ENCODE peak calls at places on chromosomes 6 and 20, in five cellular contexts. Q is HepG2, C is GM12878, Y is H1, L is K562. O is an unnamed sample.

GRCh38 chr6:379367-380181 is 12.0 kb upstream of the IRF4 start:
- DNase-seq in Q (no peak), C (no peak), Y (no peak), L (no peak), O (no peak)

GRCh38 chr20:6718660-6719059 is 48.8 kb upstream of the BMP2 start:
- DNase-seq in Q (no peak), C (no peak), Y (no peak), L (no peak), O (no peak)

GRCh38 chr20:47196091-47197081 is 160.1 kb downstream of the ZMYND8 start:
- DNase-seq in Q (peak; percentile 70), C (peak; percentile 19), Y (peak; percentile 59), L (peak; percentile 83), O (peak; percentile 62)

GRCh38 chr20:2210646-2211556 is 84.9 kb upstream of the TGM3 start:
- DNase-seq in Q (no peak), C (no peak), Y (no peak), L (no peak), O (no peak)

GRCh38 chr6:2870046-2870636 is 28.5 kb upstream of the SERPINB1 start:
- DNase-seq in Q (no peak), C (no peak), Y (no peak), L (no peak), O (no peak)

GRCh38 chr6:26354162-26354561 is 10.8 kb upstream of the BTN3A2 start:
- DNase-seq in Q (no peak), C (no peak), Y (no peak), L (no peak), O (no peak)

GRCh38 chr6:104201557-104201956 is 658.2 kb downstream of the HACE1 start:
- DNase-seq in Q (no peak), C (no peak), Y (no peak), L (no peak), O (no peak)

GRCh38 chr6:31734703-31735500 is 1.4 kb downstream of the CLIC1 start:
- DNase-seq in Q (peak; percentile 65), C (peak; percentile 60), Y (peak; percentile 56), L (peak; percentile 86), O (no peak)

GRCh38 chr6:1670711-1671462 is 61.2 kb downstream of the FOXC1 start:
- DNase-seq in Q (no peak), C (peak; percentile 31), Y (no peak), L (no peak), O (no peak)

GRCh38 chr6:100865525-100865924 is 15.6 kb downstream of the ASCC3 start:
- DNase-seq in Q (no peak), C (no peak), Y (no peak), L (no peak), O (no peak)

GRCh38 chr6:154432533-154433476 is 76.2 kb upstream of the IPCEF1 start:
- DNase-seq in Q (no peak), C (no peak), Y (no peak), L (peak; percentile 54), O (no peak)

GRCh38 chr6:130885392-130886192 is 58.4 kb downstream of the SMLR1 start:
- DNase-seq in Q (peak; percentile 85), C (peak; percentile 45), Y (no peak), L (peak; percentile 67), O (peak; percentile 80)

GRCh38 chr20:51804754-51805153 is 2.4 kb upstream of the SALL4 start:
- DNase-seq in Q (no peak), C (no peak), Y (no peak), L (no peak), O (no peak)

GRCh38 chr20:36506253-36506652 is 35.1 kb upstream of the MYL9 start:
- DNase-seq in Q (peak; percentile 63), C (no peak), Y (no peak), L (no peak), O (no peak)

GRCh38 chr6:156700440-156701057 is 76.6 kb upstream of the ARID1B start:
- DNase-seq in Q (no peak), C (no peak), Y (no peak), L (no peak), O (no peak)

GRCh38 chr6:66985816-66986215 is 1278.8 kb upstream of the EYS start:
- DNase-seq in Q (no peak), C (no peak), Y (no peak), L (no peak), O (no peak)

GRCh38 chr20:10309326-10309725 is 90.7 kb downstream of the SNAP25 start:
- DNase-seq in Q (no peak), C (no peak), Y (no peak), L (no peak), O (no peak)

GRCh38 chr6:135583256-135583758 is 85.8 kb upstream of the AHI1 start:
- DNase-seq in Q (no peak), C (no peak), Y (no peak), L (no peak), O (no peak)

GRCh38 chr6:54697423-54697822 is 149.1 kb upstream of the FAM83B start:
- DNase-seq in Q (no peak), C (no peak), Y (no peak), L (no peak), O (peak; percentile 12)

GRCh38 chr20:63567382-63568169 is 6.5 kb downstream of the HELZ2 start:
- DNase-seq in Q (no peak), C (peak; percentile 60), Y (no peak), L (no peak), O (no peak)

GRCh38 chr6:141562181-141562800 is 570.4 kb upstream of the GJE1 start:
- DNase-seq in Q (no peak), C (no peak), Y (no peak), L (peak; percentile 10), O (no peak)

GRCh38 chr6:154537486-154537885 is 27.0 kb upstream of the CNKSR3 start:
- DNase-seq in Q (no peak), C (no peak), Y (no peak), L (no peak), O (no peak)

GRCh38 chr6:105424177-105424783 is 21.4 kb upstream of the PREP start:
- DNase-seq in Q (peak; percentile 37), C (no peak), Y (peak; percentile 64), L (peak; percentile 70), O (peak; percentile 62)

GRCh38 chr6:10151144-10151915 is 263.5 kb downstream of the TFAP2A start:
- DNase-seq in Q (no peak), C (no peak), Y (no peak), L (no peak), O (no peak)

GRCh38 chr6:54717849-54718455 is 128.6 kb upstream of the FAM83B start:
- DNase-seq in Q (peak; percentile 77), C (peak; percentile 20), Y (no peak), L (peak; percentile 44), O (peak; percentile 63)

GRCh38 chr20:51767867-51768758 is at the start of gene ATP9A:
- DNase-seq in Q (no peak), C (no peak), Y (no peak), L (no peak), O (no peak)

GRCh38 chr6:164825386-164825785 is 484.0 kb downstream of the C6orf118 start:
- DNase-seq in Q (no peak), C (no peak), Y (no peak), L (no peak), O (no peak)

GRCh38 chr6:15116889-15117288 is 129.0 kb upstream of the JARID2 start:
- DNase-seq in Q (no peak), C (no peak), Y (no peak), L (no peak), O (no peak)

DNA sequence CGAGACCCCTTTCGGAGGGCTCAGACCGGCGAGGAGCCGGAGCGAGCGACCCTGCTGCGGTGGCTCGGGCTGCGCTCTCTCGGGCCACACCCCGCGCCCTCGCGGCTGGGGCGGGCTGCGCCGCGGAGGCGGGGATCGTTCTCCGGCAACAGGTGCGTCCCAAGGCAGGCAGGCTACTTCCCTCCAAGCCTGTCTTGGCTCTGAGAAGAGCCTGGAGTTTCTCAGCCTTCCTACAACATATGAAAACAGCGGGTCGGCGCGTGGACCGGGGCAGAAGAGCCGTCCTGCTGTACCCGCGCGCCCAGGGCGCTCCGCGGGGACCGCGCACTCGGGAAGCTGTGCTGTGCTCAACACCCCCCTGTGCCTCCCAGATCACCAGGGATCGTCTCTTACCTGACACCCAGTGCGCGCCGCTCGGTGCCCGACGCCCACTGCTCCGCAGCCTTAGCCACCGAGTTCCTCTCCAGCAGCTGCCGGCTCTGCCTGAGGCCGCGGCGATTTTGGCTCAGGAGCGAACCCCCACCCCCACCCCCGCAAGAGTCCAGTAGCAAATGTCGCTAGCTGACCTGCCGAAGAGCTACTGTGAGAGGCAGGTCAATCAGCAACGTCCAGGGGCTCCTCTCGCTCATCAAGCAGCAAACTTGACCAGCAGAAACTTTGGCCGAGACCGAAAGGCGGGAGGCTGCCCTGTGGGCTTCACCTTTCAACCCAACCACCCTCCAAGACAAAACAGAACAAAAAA is 3.7 kb upstream of the OLIG3 start:
- DNase-seq in Q (no peak), C (no peak), Y (no peak), L (no peak), O (no peak)
- TF ChIP-seq EZH2 in Q (peak; percentile 93), C (no peak), Y (peak; percentile 91), L (no peak), O (no peak)

DNA sequence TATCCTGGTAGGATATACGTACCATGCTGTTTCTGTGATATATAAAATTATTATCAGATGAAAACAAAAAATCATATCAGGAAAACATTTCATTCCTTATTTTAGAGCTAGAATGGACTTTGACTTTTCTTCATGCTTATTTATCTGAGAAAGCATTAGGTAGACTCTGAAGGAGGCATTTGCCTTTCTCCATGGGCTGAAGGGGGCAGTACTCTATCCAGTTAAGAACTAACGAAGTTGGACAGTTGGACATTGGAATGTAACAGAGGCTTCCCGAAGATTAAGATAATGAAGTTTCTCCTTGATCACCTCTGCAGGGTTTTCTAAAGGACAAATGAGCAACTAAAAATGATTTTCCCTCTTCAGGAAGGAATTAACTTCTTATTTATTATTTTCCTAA is 234.0 kb downstream of the SAMD5 start:
- DNase-seq in Q (no peak), C (no peak), Y (no peak), L (no peak), O (no peak)
- TF ChIP-seq SP1 in Q (no peak), C (no peak), Y (no peak), L (no peak), O (no peak)

GRCh38 chr20:53983401-53983800 is 87.0 kb downstream of the BCAS1 start:
- DNase-seq in Q (no peak), C (no peak), Y (no peak), L (no peak), O (no peak)

GRCh38 chr20:53986037-53986436 is 84.4 kb downstream of the BCAS1 start:
- DNase-seq in Q (no peak), C (no peak), Y (no peak), L (no peak), O (no peak)

GRCh38 chr20:53984354-53984753 is 86.0 kb downstream of the BCAS1 start:
- DNase-seq in Q (no peak), C (no peak), Y (no peak), L (no peak), O (no peak)

GRCh38 chr20:53982624-53983023 is 87.8 kb downstream of the BCAS1 start:
- DNase-seq in Q (no peak), C (no peak), Y (no peak), L (no peak), O (no peak)

GRCh38 chr20:53984781-53985518 is 85.4 kb downstream of the BCAS1 start:
- DNase-seq in Q (no peak), C (no peak), Y (no peak), L (no peak), O (no peak)
- TF ChIP-seq EZH2 in Q (no peak), C (no peak), Y (no peak), L (no peak), O (no peak)

GRCh38 chr6:30647802-30648460 is 998 bp downstream of the C6orf136 start:
- DNase-seq in Q (no peak), C (no peak), Y (no peak), L (no peak), O (no peak)
- TF ChIP-seq SP1 in Q (no peak), C (no peak), Y (no peak), L (no peak), O (no peak)

O was measured in HCT116.